ENCODE peak calls at places on chromosomes 11 and 22, in ten cellular contexts. K is ovary; P is CD4-positive, alpha-beta T cell; U is PC-3; O is activated CD8-positive, alpha-beta T cell treated with anti-CD3 and anti-CD28 coated beads for 36 hours; S is psoas muscle; H is nephron progenitor cell; V is right lobe of liver; M is A549; C is fibroblast of lung. Z is an unnamed sample.

GRCh38 chr11:9206496-9206895 is 58.7 kb downstream of the DENND5A start:
- DNase-seq in K (no peak), M (no peak), S (no peak), C (peak), V (no peak), U (no peak), P (no peak), O (no peak), H (no peak), Z (no peak)

GRCh38 chr11:120224872-120225371 is 14.1 kb downstream of the OAF start:
- DNase-seq in C (no peak), O (no peak), K (peak), S (peak), H (no peak), P (no peak), V (no peak), M (no peak), U (no peak), Z (no peak)

GRCh38 chr11:22192642-22193347 is at the start of gene ANO5:
- DNase-seq in P (no peak), S (peak), O (no peak), M (peak), H (peak), V (peak), C (peak), U (no peak), K (peak), Z (peak)

GRCh38 chr11:124402326-124402922 is 3.6 kb upstream of the OR8B3 start:
- DNase-seq in U (peak), H (peak), C (peak), S (no peak), K (no peak), V (peak), M (peak), O (peak), P (peak), Z (peak)

GRCh38 chr22:20549232-20549841 is 41.9 kb downstream of the MED15 start:
- DNase-seq in K (peak), P (peak), V (no peak), H (no peak), C (peak), S (peak), M (no peak), U (no peak), O (peak), Z (peak)

GRCh38 chr11:59429924-59430516 is 3.8 kb upstream of the OR5A2 start:
- DNase-seq in C (peak), O (peak), U (peak), H (peak), S (no peak), V (peak), P (peak), K (no peak), M (peak), Z (no peak)

GRCh38 chr11:96090711-96091110 is 166.8 kb upstream of the MTMR2 start:
- DNase-seq in S (no peak), H (no peak), O (no peak), V (no peak), M (no peak), P (no peak), U (peak), K (no peak), C (peak), Z (no peak)

GRCh38 chr11:17636721-17637120 is 82.7 kb upstream of the MYOD1 start:
- DNase-seq in K (no peak), M (no peak), O (no peak), H (no peak), C (no peak), S (no peak), U (no peak), P (no peak), V (no peak), Z (no peak)

GRCh38 chr22:22043296-22044078 is 60.9 kb upstream of the TOP3B start:
- DNase-seq in K (no peak), P (no peak), M (no peak), V (no peak), H (no peak), O (no peak), U (no peak), C (no peak), S (no peak), Z (no peak)

GRCh38 chr11:86490582-86490981 is 115.9 kb downstream of the CCDC81 start:
- DNase-seq in V (no peak), U (no peak), S (no peak), C (no peak), O (no peak), K (no peak), H (no peak), M (no peak), P (no peak), Z (no peak)

GRCh38 chr11:73647459-73648100 is 1.2 kb downstream of the PLEKHB1 start:
- DNase-seq in M (peak), H (peak), S (peak), O (peak), P (peak), C (peak), V (peak), U (peak), K (peak), Z (peak)

GRCh38 chr11:35723493-35724284 is 61.1 kb downstream of the TRIM44 start:
- DNase-seq in V (no peak), H (no peak), K (no peak), U (peak), C (peak), O (no peak), P (no peak), S (no peak), M (no peak), Z (no peak)

GRCh38 chr11:2775083-2775625 is 75.4 kb upstream of the KCNQ1OT1 start:
- DNase-seq in O (peak), H (no peak), C (no peak), V (peak), M (no peak), S (no peak), K (peak), P (no peak), U (no peak), Z (no peak)

GRCh38 chr11:42473116-42473515 is 838.7 kb upstream of the API5 start:
- DNase-seq in P (no peak), S (no peak), K (no peak), O (no peak), H (no peak), C (no peak), M (no peak), U (no peak), V (no peak), Z (no peak)

GRCh38 chr22:50182176-50183081 is 3.3 kb upstream of the TRABD start:
- DNase-seq in O (no peak), C (no peak), M (no peak), S (peak), P (no peak), H (no peak), V (peak), K (peak), U (no peak), Z (no peak)

GRCh38 chr11:69943066-69943465 is 123.8 kb upstream of the FGF3 start:
- DNase-seq in P (no peak), U (peak), S (peak), M (peak), O (no peak), C (no peak), H (no peak), K (no peak), V (no peak), Z (no peak)

GRCh38 chr11:124674571-124674970 is 867 bp downstream of the SPA17 start:
- DNase-seq in C (no peak), S (no peak), H (no peak), V (no peak), P (no peak), K (no peak), U (no peak), O (no peak), M (peak), Z (no peak)

GRCh38 chr22:23847991-23848864 is 9.4 kb upstream of the DERL3 start:
- DNase-seq in P (no peak), S (peak), M (no peak), C (no peak), H (no peak), O (no peak), V (no peak), K (no peak), U (no peak), Z (no peak)

GRCh38 chr11:35180311-35181233 is 41.6 kb downstream of the CD44 start:
- DNase-seq in C (peak), H (no peak), U (no peak), P (no peak), S (no peak), O (no peak), M (no peak), K (no peak), V (no peak), Z (no peak)

GRCh38 chr22:27754247-27754887 is 47.2 kb downstream of the MN1 start:
- DNase-seq in C (peak), V (no peak), U (no peak), P (no peak), S (no peak), K (peak), H (no peak), O (no peak), M (no peak), Z (no peak)

GRCh38 chr11:33268945-33269567 is 11.9 kb downstream of the HIPK3 start:
- DNase-seq in P (no peak), H (no peak), K (no peak), U (peak), O (no peak), C (peak), S (no peak), V (no peak), M (no peak), Z (no peak)

GRCh38 chr22:24408630-24409029 is 18.8 kb upstream of the ADORA2A start:
- DNase-seq in H (no peak), C (no peak), P (no peak), U (no peak), S (peak), O (no peak), V (no peak), K (no peak), M (no peak), Z (no peak)

GRCh38 chr11:73931951-73932350 is 18.9 kb upstream of the DNAJB13 start:
- DNase-seq in V (no peak), M (no peak), O (no peak), K (no peak), H (no peak), S (no peak), C (no peak), P (no peak), U (peak), Z (no peak)

GRCh38 chr11:1125803-1126202 is 31.9 kb upstream of the MUC5AC start:
- DNase-seq in C (no peak), U (no peak), H (no peak), V (no peak), K (no peak), M (no peak), P (no peak), O (no peak), S (no peak), Z (no peak)

GRCh38 chr11:127680146-127680545 is 679.6 kb upstream of the KIRREL3 start:
- DNase-seq in V (no peak), C (no peak), S (no peak), P (no peak), O (no peak), K (no peak), U (no peak), M (no peak), H (no peak), Z (no peak)

GRCh38 chr11:1226981-1227550 is 4.2 kb downstream of the MUC5B start:
- DNase-seq in U (no peak), H (peak), K (no peak), O (no peak), V (peak), S (peak), P (no peak), C (no peak), M (peak), Z (peak)

GRCh38 chr11:85627332-85627997 is at the start of gene DLG2:
- DNase-seq in S (no peak), K (peak), P (no peak), V (no peak), C (peak), O (peak), M (no peak), U (peak), H (peak), Z (no peak)

GRCh38 chr11:12827929-12828812 is 153.9 kb downstream of the TEAD1 start:
- DNase-seq in O (no peak), H (peak), V (peak), S (no peak), U (peak), P (no peak), C (peak), M (no peak), K (no peak), Z (no peak)

GRCh38 chr11:68128682-68129327 is 7.6 kb upstream of the CHKA start:
- DNase-seq in P (no peak), U (no peak), C (peak), K (peak), O (no peak), V (peak), S (peak), H (no peak), M (no peak), Z (no peak)

GRCh38 chr11:8105666-8106065 is 24.7 kb downstream of the TUB start:
- DNase-seq in U (no peak), S (no peak), V (no peak), C (no peak), K (no peak), M (no peak), P (no peak), O (no peak), H (no peak), Z (no peak)

DNA sequence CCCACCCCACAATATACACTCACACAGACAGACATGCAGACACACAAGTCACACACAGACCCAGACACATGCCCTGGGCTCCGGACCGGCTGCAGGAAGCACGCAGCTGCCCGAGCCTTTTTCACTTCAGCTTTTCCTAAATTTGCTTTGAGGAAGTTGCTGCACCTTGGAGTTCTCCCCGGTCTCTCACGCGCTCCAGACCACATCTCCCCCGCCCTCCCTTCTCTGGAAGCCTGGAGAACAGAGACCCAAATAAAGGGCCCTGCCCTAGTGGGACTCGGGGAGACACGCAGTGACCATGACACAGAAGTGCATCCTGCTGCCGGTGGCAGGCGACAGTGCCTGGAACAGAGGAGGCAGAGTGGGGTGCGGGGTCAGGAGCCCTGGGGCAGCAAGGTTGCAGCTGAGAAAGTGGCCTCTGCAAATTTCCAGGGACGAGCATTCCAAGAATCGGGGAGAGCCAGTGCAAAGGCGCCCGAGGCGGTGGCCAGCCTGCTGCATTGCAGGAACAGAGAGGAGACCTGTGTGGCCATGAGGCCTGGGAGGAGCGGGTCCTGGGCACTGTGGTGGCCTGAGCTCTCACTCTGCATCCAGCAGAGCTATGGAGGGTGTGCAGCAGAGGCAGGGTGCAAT is 19.1 kb downstream of the RPL3 start:
- DNase-seq in H (no peak), M (no peak), K (no peak), C (no peak), P (no peak), U (no peak), V (no peak), O (no peak), S (no peak), Z (no peak)
- TF ChIP-seq CTCF in H (no peak), M (no peak), K (no peak), C (no peak), P (no peak), U (no peak), V (no peak), O (no peak), S (no peak), Z (no peak)

GRCh38 chr11:72534859-72535547 is 100.7 kb upstream of the CLPB start:
- DNase-seq in V (no peak), P (no peak), O (no peak), M (no peak), U (peak), S (no peak), H (no peak), K (no peak), C (peak), Z (no peak)
- TF ChIP-seq CTCF in V (no peak), P (no peak), O (no peak), M (no peak), U (peak), S (no peak), H (peak), K (no peak), C (peak), Z (no peak)

GRCh38 chr11:131246156-131246555 is 124.3 kb upstream of the NTM start:
- DNase-seq in P (no peak), O (no peak), S (no peak), U (no peak), C (no peak), K (no peak), M (no peak), V (no peak), H (no peak), Z (no peak)

GRCh38 chr11:131248588-131248987 is 121.8 kb upstream of the NTM start:
- DNase-seq in C (peak), U (peak), M (no peak), V (no peak), O (no peak), P (no peak), S (no peak), H (no peak), K (no peak), Z (no peak)

GRCh38 chr11:131242616-131243015 is 127.8 kb upstream of the NTM start:
- DNase-seq in P (no peak), H (no peak), S (no peak), V (no peak), M (no peak), U (no peak), C (no peak), K (no peak), O (no peak), Z (no peak)

DNA sequence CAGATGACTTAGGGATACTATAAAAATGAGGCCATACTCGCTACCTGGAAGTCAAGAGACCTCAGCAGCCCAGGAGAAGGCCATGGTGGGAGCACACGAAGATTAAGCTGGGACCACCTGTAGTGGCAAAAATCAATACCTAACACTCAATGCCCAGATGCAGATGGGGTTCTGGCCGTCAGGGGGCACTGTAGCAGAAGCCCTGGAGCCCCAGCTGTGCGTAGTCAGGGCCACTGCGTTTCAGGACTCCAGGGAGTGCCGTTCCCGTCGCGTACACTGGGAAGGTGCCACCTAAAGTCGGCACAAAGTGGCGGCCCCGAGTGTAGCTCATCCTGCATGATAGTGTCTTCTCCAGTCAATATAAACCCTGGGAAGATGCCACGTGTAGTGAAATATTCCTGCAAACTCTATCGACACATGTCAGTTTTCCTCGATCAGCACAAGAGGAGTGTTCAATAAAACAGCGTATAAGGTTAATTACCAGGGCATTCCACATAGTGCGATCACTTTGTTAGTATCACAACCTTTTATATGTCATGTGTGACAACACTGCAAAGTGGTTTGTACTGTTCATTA is 123.7 kb upstream of the NTM start:
- DNase-seq in K (no peak), C (no peak), U (peak), P (no peak), O (peak), S (peak), H (peak), M (no peak), V (no peak), Z (no peak)
- TF ChIP-seq CTCF in K (no peak), C (peak), U (peak), P (no peak), O (peak), S (peak), H (peak), M (no peak), V (peak), Z (peak)

DNA sequence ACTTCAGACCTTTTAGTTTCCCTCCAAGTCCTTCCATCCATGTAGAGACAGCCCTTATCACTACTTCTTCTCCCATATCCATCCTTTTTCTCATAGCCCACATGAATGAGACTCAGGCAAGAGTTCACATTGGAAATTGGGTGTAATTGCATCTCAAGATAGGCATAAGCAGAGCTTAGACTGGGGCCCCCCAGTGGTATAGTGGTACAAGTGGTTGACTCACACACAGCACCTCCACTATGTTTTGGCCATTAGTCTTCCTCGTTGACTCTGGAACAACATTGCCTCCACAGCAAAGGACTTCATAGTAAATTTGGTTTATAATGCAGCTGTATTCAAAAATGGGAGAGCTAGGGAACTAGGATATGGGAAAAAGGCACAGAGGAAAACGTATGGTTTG is 2.6 kb downstream of the UBQLN3 start:
- DNase-seq in C (no peak), M (no peak), U (no peak), P (no peak), K (no peak), H (no peak), V (no peak), O (no peak), S (no peak), Z (no peak)
- TF ChIP-seq CTCF in C (no peak), M (no peak), U (no peak), P (no peak), K (no peak), H (no peak), V (no peak), O (no peak), S (no peak), Z (no peak)

GRCh38 chr11:28108909-28109308 is 721 bp downstream of the METTL15 start:
- DNase-seq in U (no peak), P (no peak), C (no peak), M (no peak), V (no peak), O (no peak), S (no peak), H (no peak), K (no peak), Z (no peak)

GRCh38 chr11:28110839-28111235 is 2.6 kb downstream of the METTL15 start:
- DNase-seq in H (no peak), V (no peak), O (no peak), P (no peak), U (no peak), S (no peak), M (no peak), C (peak), K (no peak), Z (no peak)

GRCh38 chr11:28107331-28107725 is 628 bp downstream of the KIF18A start:
- DNase-seq in H (peak), C (no peak), V (no peak), U (peak), O (peak), S (no peak), M (no peak), K (no peak), P (no peak), Z (no peak)

GRCh38 chr11:28107726-28108618 is at the start of the genes KIF18A and METTL15:
- DNase-seq in H (peak), P (peak), V (peak), C (peak), M (peak), K (peak), S (peak), O (peak), U (peak), Z (peak)

GRCh38 chr11:28110108-28110838 is 2.1 kb downstream of the METTL15 start:
- DNase-seq in S (peak), H (peak), C (peak), V (peak), K (peak), O (peak), P (peak), M (peak), U (peak), Z (no peak)
- TF ChIP-seq CTCF in S (no peak), H (no peak), C (peak), V (no peak), K (no peak), O (no peak), P (no peak), M (no peak), U (no peak), Z (no peak)

Z was measured in D721Med.